ENCODE peak calls at places on chromosome 21, in five cellular contexts. C is endodermal cell, E is cardiac fibroblast, Y is transverse colon, F is AG09309. O is an unnamed sample.

GRCh38 chr21:25999935-26000582 is 170.5 kb downstream of the APP start:
- DNase-seq in C (no peak), F (no peak), E (no peak), Y (peak), O (no peak)

GRCh38 chr21:37072239-37072987 is 458 bp downstream of the PIGP start:
- DNase-seq in F (peak), Y (peak), E (no peak), C (no peak), O (peak)

GRCh38 chr21:36909901-36910561 is 56.4 kb downstream of the HLCS start:
- DNase-seq in Y (no peak), C (no peak), F (peak), E (peak), O (no peak)

GRCh38 chr21:38869946-38870345 is 64.2 kb downstream of the ETS2 start:
- DNase-seq in C (no peak), Y (no peak), F (no peak), E (no peak), O (no peak)

GRCh38 chr21:39141502-39141901 is 41.7 kb downstream of the PSMG1 start:
- DNase-seq in Y (peak), F (no peak), C (no peak), E (peak), O (no peak)

GRCh38 chr21:41491412-41491811 is 16.5 kb downstream of the TMPRSS2 start:
- DNase-seq in F (no peak), Y (no peak), C (no peak), E (no peak), O (no peak)

GRCh38 chr21:21165063-21165645 is 166.9 kb downstream of the NCAM2 start:
- DNase-seq in Y (no peak), F (peak), E (peak), C (no peak), O (no peak)

GRCh38 chr21:39687069-39687468 is 57.9 kb upstream of the IGSF5 start:
- DNase-seq in Y (peak), E (no peak), C (peak), F (no peak), O (no peak)

GRCh38 chr21:46057111-46057709 is 40.7 kb upstream of the COL6A2 start:
- DNase-seq in F (no peak), C (peak), Y (no peak), E (no peak), O (peak)

DNA sequence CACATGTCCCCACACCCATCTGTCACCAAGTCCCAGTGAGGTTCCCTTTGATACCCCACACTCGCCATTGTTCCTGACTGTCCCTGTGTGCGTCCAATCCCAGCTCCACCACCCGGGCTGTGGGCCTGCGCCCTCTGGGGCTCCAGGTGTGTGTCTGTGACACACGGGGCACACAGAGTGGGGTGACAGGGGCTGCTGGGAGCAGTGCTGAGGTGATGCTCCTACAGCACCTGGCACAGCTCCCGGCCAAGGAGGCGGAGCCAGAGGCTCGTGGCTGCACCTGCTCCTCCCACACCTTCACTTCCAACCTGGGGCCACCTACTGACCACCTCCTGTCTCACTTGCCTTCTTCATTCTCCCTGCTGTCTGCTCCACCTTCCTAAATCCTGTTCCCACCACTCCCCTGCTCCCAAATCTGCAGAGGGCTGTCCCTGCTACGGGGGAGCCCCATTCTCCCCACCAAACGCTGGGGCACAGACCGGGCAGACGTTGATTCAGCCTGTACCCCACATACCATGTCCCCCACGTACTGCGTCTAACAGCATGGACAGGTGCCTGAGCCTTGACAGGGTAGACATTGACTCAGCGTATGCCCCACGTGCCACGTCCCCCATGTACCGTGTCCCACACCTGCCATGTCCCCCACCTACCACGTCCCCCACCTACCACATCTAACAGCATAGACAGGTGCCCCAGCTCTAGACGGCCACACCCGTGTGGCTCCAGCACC is 16.4 kb downstream of the WDR4 start:
- DNase-seq in F (no peak), E (no peak), C (peak), Y (peak), O (no peak)
- H3K4me3 ChIP-seq in F (no peak), E (no peak), C (no peak), Y (no peak), O (no peak)

GRCh38 chr21:34003428-34003827 is 70.0 kb upstream of the MRPS6 start:
- DNase-seq in C (no peak), F (no peak), E (no peak), Y (no peak), O (no peak)

GRCh38 chr21:33997432-33997831 is 75.9 kb upstream of the MRPS6 start:
- DNase-seq in F (no peak), C (no peak), E (no peak), Y (no peak), O (no peak)

GRCh38 chr21:33994373-33994772 is 78.8 kb upstream of the ATP5PO start:
- DNase-seq in E (no peak), F (no peak), Y (no peak), C (no peak), O (no peak)

GRCh38 chr21:33998402-33998801 is 75.0 kb upstream of the MRPS6 start:
- DNase-seq in E (no peak), C (no peak), F (no peak), Y (no peak), O (no peak)

DNA sequence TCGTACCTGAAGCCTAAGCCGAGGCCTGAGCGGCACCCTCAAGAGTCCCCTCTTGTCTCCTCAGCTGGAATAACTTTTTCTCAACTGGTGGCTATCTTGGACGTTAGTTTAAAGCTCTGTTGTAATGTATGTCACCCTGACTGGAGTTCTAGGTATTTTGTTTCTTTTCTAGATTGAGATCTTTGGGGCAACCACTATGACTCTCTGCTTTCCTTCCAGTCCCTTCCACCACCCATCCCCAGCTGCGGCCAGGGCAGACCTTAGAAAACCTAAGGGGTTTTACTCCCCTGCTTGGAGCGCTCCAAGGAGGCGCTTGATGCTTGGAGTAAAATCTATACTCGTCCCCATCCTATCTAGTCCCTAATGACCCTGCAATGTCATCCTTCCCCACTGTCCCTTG is 74.6 kb upstream of the MRPS6 start:
- DNase-seq in C (no peak), E (no peak), Y (no peak), F (no peak), O (no peak)
- H3K4me3 ChIP-seq in C (no peak), E (no peak), Y (no peak), F (no peak), O (no peak)

DNA sequence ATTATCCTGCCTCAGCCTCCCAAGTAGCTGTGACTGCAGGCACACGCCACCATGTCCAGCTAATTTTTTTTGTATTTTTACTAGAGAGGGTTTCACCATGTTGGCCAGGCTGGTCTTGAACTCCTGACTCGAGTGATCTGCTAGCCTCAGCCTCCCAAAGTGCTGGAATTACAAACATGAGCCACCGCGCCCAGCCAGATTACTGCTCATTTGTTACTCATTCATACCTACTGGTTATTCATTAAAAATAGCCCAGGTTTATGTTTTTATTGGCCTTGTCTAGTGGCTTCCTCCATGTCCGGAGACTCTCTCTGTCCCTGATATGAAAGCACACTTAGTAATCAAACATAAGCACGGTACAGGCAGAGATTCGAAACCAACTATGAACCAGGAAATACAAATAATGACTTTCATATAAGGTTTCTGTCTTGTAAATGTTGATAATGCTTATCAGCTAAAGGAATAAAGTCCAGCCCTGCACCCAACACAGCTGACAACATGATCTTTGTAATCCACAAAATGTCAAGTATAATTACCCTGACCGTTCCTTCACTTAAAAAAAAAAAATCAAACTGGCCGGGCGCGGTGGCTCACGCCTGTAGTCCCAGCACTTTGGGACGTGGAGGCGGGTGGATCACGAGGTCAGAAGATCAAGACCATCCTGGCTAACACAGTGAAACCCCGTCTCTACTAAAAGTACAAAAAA is 50.4 kb upstream of the CXADR start:
- DNase-seq in Y (peak), E (peak), F (no peak), C (no peak), O (no peak)
- H3K4me3 ChIP-seq in Y (no peak), E (no peak), F (no peak), C (no peak), O (no peak)

GRCh38 chr21:34973685-34974084 is 75.4 kb downstream of the RUNX1 start:
- DNase-seq in F (no peak), E (no peak), C (no peak), Y (no peak), O (no peak)
- H3K4me3 ChIP-seq in F (no peak), E (no peak), C (no peak), Y (no peak), O (no peak)

GRCh38 chr21:44815852-44816628 is 1.8 kb downstream of the SUMO3 start:
- DNase-seq in Y (no peak), E (no peak), F (no peak), C (peak), O (no peak)
- H3K4me3 ChIP-seq in Y (no peak), E (no peak), F (no peak), C (no peak), O (no peak)

DNA sequence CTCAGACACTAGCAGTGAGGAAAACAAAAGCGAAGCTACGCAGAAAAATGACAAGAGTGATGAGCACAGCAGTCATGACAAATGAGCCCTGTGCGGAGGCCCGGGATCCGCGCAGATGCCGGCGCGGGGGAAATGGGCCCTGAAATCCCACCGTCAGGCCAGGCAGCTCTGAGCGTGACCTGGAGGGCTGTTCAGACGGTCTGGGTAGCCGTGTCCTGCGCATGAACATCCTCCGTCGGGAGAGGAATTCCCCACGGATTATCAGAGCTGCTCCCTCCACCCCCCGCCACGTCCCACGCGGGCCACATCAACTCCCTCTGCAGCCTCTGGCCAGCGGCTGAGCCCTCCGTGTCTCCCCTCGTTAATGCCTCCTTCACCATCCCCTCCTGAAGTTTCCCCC is 15.2 kb downstream of the PDE9A start:
- DNase-seq in C (no peak), Y (no peak), E (no peak), F (no peak), O (no peak)
- H3K4me3 ChIP-seq in C (no peak), Y (no peak), E (no peak), F (no peak), O (no peak)

DNA sequence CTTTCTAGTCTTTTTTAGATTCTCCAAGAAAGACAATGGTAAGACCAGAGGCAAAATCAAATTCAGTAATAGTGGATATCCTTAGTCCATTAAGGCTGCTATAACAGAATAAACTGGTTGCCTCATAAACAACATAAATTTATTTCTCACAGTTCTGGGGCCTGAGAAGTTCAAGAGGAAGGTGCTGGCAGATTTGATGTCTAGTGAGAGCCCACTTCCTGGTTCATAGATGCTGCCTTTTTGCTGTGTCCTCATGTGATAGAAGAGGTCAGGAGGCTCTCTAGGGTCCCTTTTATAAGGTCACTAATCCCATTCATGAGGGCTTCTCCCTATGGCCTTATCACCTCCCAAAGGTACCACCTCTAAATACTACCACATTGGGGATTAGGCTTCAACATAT is 31.5 kb upstream of the BTG3 start:
- DNase-seq in C (no peak), F (no peak), Y (no peak), E (no peak), O (no peak)
- H3K4me3 ChIP-seq in C (no peak), F (no peak), Y (no peak), E (no peak), O (no peak)

O was measured in WERI-Rb-1.